ENCODE peak calls at places on chromosomes 4 and X, in five cellular contexts. Y, K, B, X and O are unnamed samples. For H3K9me3, the result is how much of the 10 kb centered on the place peaks cover.

GRCh38 chrX:110175146-110175545 is 142.7 kb downstream of the AMMECR1 start:
- DNase-seq in Y (peak), K (no peak), B (no peak), X (no peak), O (no peak)

GRCh38 chr4:134126161-134126560 is 75.4 kb downstream of the PABPC4L start:
- DNase-seq in Y (no peak), K (no peak), B (no peak), X (no peak), O (no peak)

GRCh38 chr4:93960450-93960849 is 131.9 kb downstream of the ATOH1 start:
- DNase-seq in Y (no peak), K (no peak), B (no peak), X (no peak), O (no peak)

GRCh38 chr4:125750827-125751466 is 436.2 kb downstream of the FAT4 start:
- DNase-seq in Y (no peak), K (peak), B (no peak), X (peak), O (no peak)

GRCh38 chr4:76197971-76198410 is 15.6 kb downstream of the SCARB2 start:
- DNase-seq in Y (peak), K (peak), B (no peak), X (no peak), O (peak)

GRCh38 chr4:145613546-145614234 is 5.5 kb upstream of the MMAA start:
- DNase-seq in Y (no peak), K (no peak), B (no peak), X (no peak), O (no peak)

GRCh38 chr4:9964884-9965283 is 56.4 kb downstream of the SLC2A9 start:
- DNase-seq in Y (no peak), K (no peak), B (no peak), X (no peak), O (no peak)

GRCh38 chr4:80072607-80073361 is at the start of gene ANTXR2:
- DNase-seq in Y (peak), K (peak), B (peak), X (peak), O (peak)

GRCh38 chrX:56000169-56000568 is 232.0 kb upstream of the KLF8 start:
- DNase-seq in Y (no peak), K (no peak), B (no peak), X (no peak), O (no peak)

GRCh38 chr4:73702796-73703287 is 37.5 kb upstream of the CXCL8 start:
- DNase-seq in Y (no peak), K (no peak), B (no peak), X (no peak), O (no peak)

GRCh38 chr4:155040031-155040430 is 168.4 kb upstream of the NPY2R start:
- DNase-seq in Y (no peak), K (no peak), B (no peak), X (no peak), O (no peak)

GRCh38 chr4:53060278-53060677 is 198.2 kb downstream of the RASL11B start:
- DNase-seq in Y (no peak), K (no peak), B (no peak), X (no peak), O (no peak)

GRCh38 chr4:76410621-76411020 is 10.3 kb downstream of the CCDC158 start:
- DNase-seq in Y (no peak), K (no peak), B (no peak), X (no peak), O (no peak)

GRCh38 chrX:45842207-45842900 is 641.7 kb upstream of the DIPK2B start:
- DNase-seq in Y (no peak), K (no peak), B (no peak), X (no peak), O (no peak)
- H3K27ac ChIP-seq in Y (no peak), K (no peak), B (no peak), X (no peak), O (no peak)

GRCh38 chr4:143700420-143701352 is at the start of gene FREM3:
- DNase-seq in Y (peak), K (peak), B (no peak), X (no peak), O (no peak)
- H3K4me3 ChIP-seq in Y (peak), K (peak), B (peak), X (no peak), O (no peak)

DNA sequence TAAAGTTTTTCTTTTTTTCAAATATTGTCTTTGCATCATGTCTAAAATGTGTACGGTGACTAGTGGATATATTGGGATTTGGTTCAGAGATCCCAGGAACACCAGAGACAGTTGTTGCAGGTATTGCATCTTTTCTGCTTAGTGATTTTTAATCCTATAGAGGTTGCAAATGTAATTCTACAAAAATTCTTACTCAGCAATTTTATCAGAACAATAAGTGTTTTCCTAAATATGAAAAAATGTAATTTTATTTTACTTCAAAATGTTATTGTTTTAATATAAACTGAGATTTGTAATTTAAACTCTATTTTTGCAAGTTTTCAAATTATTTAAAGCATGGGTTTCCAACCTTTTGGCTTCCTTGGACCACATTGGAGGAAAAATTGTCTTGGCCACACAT is 8.2 kb downstream of the ZNF718 start:
- DNase-seq in Y (no peak), K (no peak), B (no peak), X (no peak), O (no peak)
- H3K9me3 ChIP-seq in Y (under half), K (under half), B (under half), X (under half), O (under half)

GRCh38 chr4:68369474-68369805 is 19.6 kb upstream of the YTHDC1 start:
- DNase-seq in Y (no peak), K (no peak), B (no peak), X (no peak), O (no peak)
- H3K27ac ChIP-seq in Y (no peak), K (no peak), B (peak), X (no peak), O (no peak)

DNA sequence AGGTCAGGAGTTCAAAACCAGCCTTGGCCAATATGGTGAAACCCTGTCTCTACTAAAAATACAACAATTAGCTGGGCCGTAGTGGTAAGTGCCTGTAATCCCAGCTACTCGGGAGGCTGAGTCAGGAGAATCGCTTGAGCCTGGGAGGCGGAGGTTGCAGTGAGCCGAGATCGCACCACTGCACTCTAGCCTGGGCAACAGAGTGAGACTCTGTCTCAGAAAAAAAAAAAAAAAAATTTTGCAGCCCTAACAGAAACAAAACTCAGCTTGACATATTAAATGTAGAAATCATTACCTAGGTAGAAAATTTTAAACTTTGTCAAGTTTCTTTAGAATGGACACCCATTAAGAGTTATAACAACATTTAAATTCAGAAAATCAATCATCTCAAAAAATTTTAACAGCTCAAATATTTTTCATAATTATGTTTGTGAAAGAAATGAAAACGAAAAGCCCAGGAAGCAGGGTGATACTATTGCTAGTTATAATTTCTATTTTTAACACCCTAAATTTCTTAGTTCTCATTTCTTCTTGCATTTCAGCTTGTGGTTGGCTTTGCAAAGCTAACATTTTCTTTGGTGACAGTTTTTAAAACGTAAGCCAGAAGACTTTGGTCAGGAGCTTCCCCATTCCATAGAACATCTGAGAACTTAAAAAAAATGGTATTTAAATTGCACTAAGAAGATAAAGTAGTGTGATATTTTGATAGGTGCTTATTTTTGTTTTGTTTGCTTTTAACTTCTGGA is 33.3 kb upstream of the RBBP7 start:
- DNase-seq in Y (no peak), K (no peak), B (no peak), X (no peak), O (no peak)
- H3K4me3 ChIP-seq in Y (no peak), K (no peak), B (no peak), X (no peak), O (no peak)